ENCODE peak calls at places on chromosomes 6 and 20, in five cellular contexts. T, G, H, Z and O are unnamed samples.

GRCh38 chr6:39793528-39793927 is 1.4 kb downstream of the DAAM2 start:
- DNase-seq in G (no peak), T (no peak), Z (no peak), H (no peak), O (no peak)

GRCh38 chr6:155100087-155100486 is 105.0 kb downstream of the TIAM2 start:
- DNase-seq in T (peak), G (peak), Z (no peak), H (no peak), O (no peak)

GRCh38 chr6:20811112-20811746 is 277.0 kb downstream of the CDKAL1 start:
- DNase-seq in T (no peak), Z (no peak), H (no peak), G (no peak), O (peak)

GRCh38 chr20:5720696-5721095 is 29.5 kb upstream of the SHLD1 start:
- DNase-seq in Z (no peak), H (no peak), G (no peak), T (no peak), O (no peak)

GRCh38 chr20:37968726-37969401 is 64.4 kb downstream of the TTI1 start:
- DNase-seq in G (no peak), Z (no peak), H (no peak), T (no peak), O (no peak)

GRCh38 chr20:37543828-37544227 is 16.2 kb upstream of the BLCAP start:
- DNase-seq in T (no peak), H (no peak), G (no peak), Z (no peak), O (no peak)

GRCh38 chr6:156877126-156877863 is 100.1 kb downstream of the ARID1B start:
- DNase-seq in H (no peak), T (peak), G (peak), Z (no peak), O (no peak)

GRCh38 chr6:37882724-37883413 is 63.3 kb downstream of the ZFAND3 start:
- DNase-seq in G (no peak), Z (no peak), H (no peak), T (no peak), O (no peak)

GRCh38 chr6:168148231-168148849 is 69.3 kb upstream of the FRMD1 start:
- DNase-seq in Z (no peak), H (no peak), T (no peak), G (peak), O (no peak)

GRCh38 chr6:10441004-10441654 is 26.3 kb upstream of the TFAP2A start:
- DNase-seq in T (no peak), G (no peak), Z (no peak), H (no peak), O (peak)

GRCh38 chr6:45436544-45437440 is 59.1 kb upstream of the SUPT3H start:
- DNase-seq in T (no peak), H (no peak), Z (no peak), G (no peak), O (no peak)

GRCh38 chr6:6131492-6132109 is 124.9 kb upstream of the NRN1 start:
- DNase-seq in Z (no peak), H (peak), T (peak), G (no peak), O (peak)

GRCh38 chr6:26195376-26195923 is 108.2 kb downstream of the HFE start:
- DNase-seq in G (peak), T (peak), H (no peak), Z (peak), O (no peak)

DNA sequence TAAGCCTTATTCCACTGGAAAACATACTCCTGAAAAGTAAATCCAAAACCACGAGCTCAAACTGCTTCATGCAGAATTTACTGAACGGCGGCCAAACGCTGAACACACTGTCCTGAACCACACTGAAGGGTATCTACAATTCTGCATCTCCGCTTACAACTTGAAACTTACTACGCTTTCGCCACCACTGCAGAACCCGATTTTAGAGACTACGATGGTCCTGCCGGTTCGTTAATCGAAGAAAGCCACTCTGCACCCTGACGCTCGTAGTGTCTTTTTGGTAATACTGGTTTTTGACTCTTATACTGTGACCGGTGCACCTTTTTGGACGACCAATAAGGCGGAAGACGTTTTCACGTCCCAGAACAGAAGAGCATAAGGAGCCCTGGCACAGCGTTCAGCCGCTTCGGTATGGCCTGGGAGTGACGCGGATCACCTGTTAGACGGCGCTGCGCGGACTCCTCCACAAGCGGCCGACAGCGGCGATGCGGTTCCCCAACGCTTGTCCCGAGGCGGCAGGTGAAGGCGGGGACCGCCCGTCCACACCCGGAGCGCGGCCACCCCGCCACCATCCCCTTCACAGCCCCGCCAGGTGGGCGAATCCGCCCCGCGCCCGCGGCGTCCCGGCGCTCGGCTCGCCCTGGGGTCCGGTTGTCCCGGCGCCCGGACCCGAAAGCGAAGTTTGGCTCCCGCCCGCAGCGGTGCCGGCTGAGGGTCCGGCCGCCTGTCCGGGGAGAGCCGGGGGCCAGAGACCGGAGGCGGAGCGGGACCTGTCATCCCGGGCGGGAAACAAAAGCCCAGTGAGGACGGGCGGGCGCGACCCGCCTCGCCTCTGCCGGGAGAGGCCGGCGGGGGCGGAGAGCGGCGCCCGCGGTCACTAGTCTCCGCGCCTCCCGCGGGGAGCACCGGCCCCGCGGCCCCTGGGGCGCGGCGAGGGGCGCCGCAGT is 784 bp downstream of the FKBP5 start:
- DNase-seq in T (peak), Z (no peak), G (peak), H (peak), O (peak)
- TF ChIP-seq POLR2A in T (peak), Z (no peak), G (peak), H (no peak), O (no peak)

DNA sequence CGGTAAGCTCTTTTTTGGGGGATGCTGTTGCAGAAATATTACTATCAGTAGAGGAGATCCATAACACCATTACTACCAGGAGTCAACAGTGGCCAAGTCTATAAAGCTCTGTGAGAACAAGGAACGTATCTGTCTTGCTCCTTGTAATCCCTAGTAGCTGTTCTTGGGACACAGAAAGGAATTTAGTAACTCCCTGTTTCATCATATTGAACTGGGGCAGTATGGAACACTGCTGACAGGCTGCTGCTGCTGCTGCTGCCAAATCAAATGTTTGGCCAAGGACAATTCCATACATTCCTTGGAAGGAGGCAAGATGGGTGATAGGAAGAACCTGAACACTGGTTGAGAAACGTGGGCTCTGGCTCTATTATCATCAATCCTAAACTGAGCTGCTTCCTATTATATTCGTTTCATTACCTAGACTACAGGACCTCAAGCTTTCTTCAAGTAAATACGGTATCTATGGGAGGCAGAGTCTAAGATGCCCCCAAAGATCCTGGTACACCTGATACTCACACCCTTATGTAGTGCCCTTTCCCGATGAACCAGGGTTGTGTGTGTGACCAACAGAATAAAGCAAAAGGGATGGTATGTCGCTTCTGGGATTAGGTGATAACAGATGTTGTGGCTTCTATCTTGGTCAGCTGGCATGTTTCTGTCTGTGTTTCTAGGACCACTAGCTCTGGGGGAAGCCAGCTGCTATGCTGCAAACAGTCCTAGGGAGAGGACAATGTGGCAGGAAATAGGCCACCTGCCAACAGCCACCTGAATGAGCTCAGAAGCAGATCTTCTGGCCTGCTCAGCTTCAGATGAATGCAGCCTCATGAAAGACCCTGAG is 39.5 kb downstream of the ELOVL5 start:
- DNase-seq in Z (no peak), H (no peak), T (peak), G (no peak), O (no peak)
- TF ChIP-seq POLR2A in Z (no peak), H (no peak), T (no peak), G (no peak), O (no peak)

DNA sequence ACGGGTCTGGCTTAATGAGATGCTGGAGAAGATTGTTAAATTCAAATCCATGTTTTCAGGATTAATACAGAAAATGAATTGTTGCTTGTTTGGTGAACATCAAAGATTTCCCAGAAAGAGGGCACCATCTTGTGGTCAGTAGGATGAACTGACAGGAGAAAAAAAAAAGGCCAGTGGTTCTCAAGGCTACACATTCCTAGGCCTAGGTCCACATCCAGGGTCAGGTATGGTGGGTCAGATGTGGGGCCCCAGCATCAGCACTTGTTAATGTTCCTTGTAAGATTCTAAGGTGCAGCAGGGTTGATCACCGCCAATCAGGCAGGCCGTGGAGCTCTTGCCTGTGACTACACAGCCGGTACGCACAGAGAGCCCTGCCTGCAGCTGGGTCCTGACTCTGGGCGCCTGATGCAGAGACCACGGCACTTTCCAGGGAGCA is 34.0 kb upstream of the FOXO3 start:
- DNase-seq in H (peak), Z (no peak), T (no peak), G (no peak), O (peak)
- TF ChIP-seq POLR2A in H (no peak), Z (no peak), T (no peak), G (no peak), O (no peak)

GRCh38 chr20:62062661-62063600 is 2.8 kb downstream of the TAF4 start:
- DNase-seq in Z (no peak), H (no peak), G (no peak), T (no peak), O (no peak)
- TF ChIP-seq POLR2A in Z (no peak), H (no peak), G (no peak), T (no peak), O (no peak)

DNA sequence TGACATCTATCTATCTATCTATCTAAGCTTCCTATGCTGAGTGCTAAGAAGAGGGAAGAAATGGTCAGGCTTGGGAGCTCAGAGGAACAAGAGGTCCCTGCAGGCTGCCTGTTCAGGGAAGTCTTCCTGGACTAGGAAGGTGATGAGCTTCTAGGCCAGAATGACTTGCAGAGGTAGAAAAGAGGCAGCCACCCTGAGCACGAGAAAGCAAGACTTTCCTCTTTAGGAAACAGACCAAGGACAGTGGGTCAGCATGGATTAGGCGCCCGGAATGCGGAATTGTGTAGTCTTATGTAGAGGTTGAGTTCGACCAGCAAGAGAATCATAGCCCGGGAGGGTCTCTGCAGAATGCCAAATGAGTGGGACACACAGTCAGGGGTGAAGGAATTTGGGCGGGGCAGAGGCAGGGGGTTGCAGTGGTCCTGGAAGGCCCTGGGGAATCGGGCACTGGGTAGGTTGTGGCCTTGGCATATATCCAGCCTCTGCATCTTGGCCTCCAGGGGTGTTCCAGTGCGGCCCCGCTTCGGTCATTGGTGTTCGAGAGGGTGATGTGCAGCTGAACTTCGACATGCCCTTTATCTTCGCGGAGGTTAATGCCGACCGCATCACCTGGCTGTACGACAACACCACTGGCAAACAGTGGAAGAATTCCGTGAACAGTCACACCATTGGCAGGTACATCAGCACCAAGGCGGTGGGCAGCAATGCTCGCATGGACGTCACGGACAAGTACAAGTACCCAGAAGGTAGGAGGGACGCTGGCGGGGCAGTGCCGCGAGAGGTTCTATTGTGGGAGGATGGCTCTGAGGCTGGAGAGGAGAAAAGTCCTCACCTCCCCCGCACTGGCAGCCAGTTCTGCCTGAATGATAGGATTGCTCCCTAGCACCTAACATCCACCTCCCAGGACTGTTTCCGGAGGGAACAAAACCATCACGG is 32.1 kb downstream of the TGM3 start:
- DNase-seq in T (no peak), Z (no peak), G (no peak), H (no peak), O (no peak)
- TF ChIP-seq POLR2A in T (no peak), Z (no peak), G (no peak), H (no peak), O (no peak)

DNA sequence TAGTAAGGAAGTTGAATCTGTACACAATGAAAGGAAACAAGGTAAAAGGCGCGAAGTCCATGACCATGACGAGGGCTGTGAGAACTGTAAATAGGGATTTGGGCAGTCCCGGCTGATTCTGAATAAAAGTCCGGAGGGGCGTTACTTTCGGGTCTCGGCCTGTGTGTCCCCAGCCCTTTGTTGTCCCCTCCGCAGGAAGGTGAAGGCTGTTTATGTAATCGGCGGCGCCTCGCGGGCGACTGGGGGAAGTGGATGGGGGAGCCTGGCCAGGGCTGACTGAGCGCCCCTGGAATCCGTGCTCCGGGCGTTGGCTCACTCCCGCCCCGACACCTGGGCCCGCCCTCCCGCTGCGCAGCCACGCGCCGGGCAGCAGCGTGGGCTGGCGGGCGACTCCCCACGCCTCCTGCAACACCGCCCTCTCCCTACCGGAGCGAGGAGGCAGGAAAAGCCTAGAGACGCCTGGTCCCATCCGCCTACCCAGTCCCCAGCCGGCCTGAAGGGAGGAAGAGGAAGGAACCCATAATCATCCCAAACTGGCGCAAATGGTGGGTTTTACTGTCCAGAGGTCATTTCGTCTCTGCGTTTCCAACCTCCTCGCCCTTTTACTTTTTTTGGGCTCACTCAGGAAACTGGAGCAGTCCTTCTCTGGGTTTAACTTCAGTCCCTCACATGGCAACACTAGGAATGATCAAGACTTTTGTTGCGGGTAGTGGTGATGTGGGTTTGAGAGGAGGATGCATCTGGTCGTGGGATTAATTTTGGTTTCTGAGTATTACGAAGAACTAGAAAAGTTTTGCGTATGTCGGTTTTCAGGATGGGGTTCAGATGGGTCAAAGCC is 12.1 kb downstream of the TRIM31 start:
- DNase-seq in H (no peak), T (peak), G (no peak), Z (no peak), O (no peak)
- TF ChIP-seq POLR2A in H (no peak), T (no peak), G (no peak), Z (no peak), O (no peak)

GRCh38 chr6:135180458-135181332 is at the start of gene MYB:
- DNase-seq in G (no peak), Z (no peak), H (peak), T (peak), O (peak)

GRCh38 chr6:135183532-135184440 is 2.7 kb downstream of the MYB start:
- DNase-seq in G (no peak), Z (no peak), T (peak), H (no peak), O (no peak)

GRCh38 chr6:135182120-135182992 is 1.2 kb downstream of the MYB start:
- DNase-seq in G (no peak), H (no peak), T (peak), Z (no peak), O (peak)

GRCh38 chr6:135181333-135182119 is 418 bp downstream of the MYB start:
- DNase-seq in G (no peak), T (no peak), H (no peak), Z (no peak), O (peak)

GRCh38 chr6:135182993-135183531 is 2.0 kb downstream of the MYB start:
- DNase-seq in G (no peak), Z (no peak), H (peak), T (peak), O (no peak)
- TF ChIP-seq POLR2A in G (no peak), Z (no peak), H (peak), T (no peak), O (no peak)

GRCh38 chr20:63627129-63627699 is 313 bp upstream of the GMEB2 start:
- DNase-seq in Z (peak), G (peak), H (peak), T (peak), O (peak)
- TF ChIP-seq POLR2A in Z (peak), G (peak), H (peak), T (peak), O (peak)

DNA sequence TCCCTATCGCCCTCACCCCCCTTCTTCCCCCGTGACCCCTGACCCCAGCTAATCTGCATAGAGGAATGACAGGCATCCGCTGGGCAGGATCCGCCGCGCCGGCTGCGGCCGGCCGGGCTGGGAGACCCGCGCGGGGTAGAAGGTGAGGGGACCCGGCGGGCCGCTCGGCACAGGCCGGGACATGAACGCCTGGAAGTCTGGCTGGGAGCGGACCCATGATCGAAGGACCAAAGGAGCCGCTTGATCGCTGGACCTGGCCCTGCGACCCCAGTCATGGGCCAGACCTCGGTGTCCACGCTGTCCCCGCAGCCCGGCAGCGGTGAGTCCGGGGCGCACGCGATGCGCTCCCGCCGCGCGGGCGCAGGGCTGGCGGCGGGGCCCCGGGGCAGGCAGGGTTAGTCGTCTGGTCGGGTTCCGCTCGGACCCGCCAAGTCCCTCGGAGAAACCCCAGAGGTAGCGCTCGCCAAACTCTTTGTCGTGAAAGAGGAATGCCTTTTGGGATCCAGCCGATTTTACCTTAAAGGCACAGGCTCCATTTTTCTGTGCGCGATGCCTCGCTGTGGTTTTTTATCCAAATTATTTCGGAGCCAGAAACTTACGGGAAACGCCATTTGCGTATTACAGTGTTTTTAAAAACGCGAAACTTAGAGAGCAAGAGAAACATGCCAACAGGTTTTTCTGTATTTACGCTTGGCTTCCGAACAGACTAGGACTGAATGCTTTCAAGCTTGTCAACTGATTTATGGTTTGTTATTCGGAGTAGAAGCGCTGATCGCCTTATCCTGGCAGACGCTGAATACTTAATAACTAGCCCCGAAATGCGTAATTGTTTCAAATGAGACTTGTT is at the start of gene PHACTR2:
- DNase-seq in H (peak), Z (peak), T (peak), G (peak), O (peak)
- TF ChIP-seq POLR2A in H (no peak), Z (peak), T (peak), G (peak), O (peak)